ENCODE peak calls at places on chromosomes 12 and 14, in six cellular contexts. K is suprapubic skin, R is H1, P is body of pancreas, H is adrenal gland, G is vagina. F is an unnamed sample.
A peak's percentile ranks its signal among the peaks of the same experiment; 100 is the strongest.

GRCh38 chr14:29548948-29549370 is 378.7 kb downstream of the PRKD1 start:
- DNase-seq in K (no peak), G (no peak), H (peak; percentile 61), P (no peak), R (no peak), F (no peak)

GRCh38 chr12:10140001-10140400 is 10.0 kb upstream of the CLEC7A start:
- DNase-seq in R (no peak), P (no peak), G (no peak), K (no peak), H (peak; percentile 66), F (no peak)

GRCh38 chr12:113220593-113221180 is 577 bp upstream of the TPCN1 start:
- DNase-seq in K (no peak), R (no peak), H (no peak), P (no peak), G (no peak), F (no peak)

GRCh38 chr12:69412655-69413054 is 53.1 kb downstream of the YEATS4 start:
- DNase-seq in K (no peak), G (no peak), H (no peak), P (no peak), R (no peak), F (no peak)

GRCh38 chr12:29133680-29134079 is 15.4 kb upstream of the FAR2 start:
- DNase-seq in G (no peak), P (no peak), R (no peak), H (no peak), K (no peak), F (no peak)

GRCh38 chr14:75527449-75528163 is 5.3 kb downstream of the BATF start:
- DNase-seq in K (no peak), G (no peak), P (no peak), H (no peak), R (peak; percentile 22), F (no peak)

GRCh38 chr12:110916295-110916875 is 4.0 kb downstream of the MYL2 start:
- DNase-seq in G (no peak), H (no peak), R (no peak), P (no peak), K (no peak), F (no peak)

GRCh38 chr12:54940695-54941315 is 43.8 kb downstream of the TESPA1 start:
- DNase-seq in R (no peak), H (no peak), P (no peak), K (no peak), G (no peak), F (no peak)

GRCh38 chr14:86799244-86799647 is 1193.7 kb downstream of the GALC start:
- DNase-seq in K (no peak), P (no peak), R (no peak), H (peak; percentile 65), G (no peak), F (no peak)

GRCh38 chr12:57839996-57840395 is 6.5 kb downstream of the CTDSP2 start:
- DNase-seq in G (no peak), K (no peak), P (no peak), R (no peak), H (no peak), F (peak; percentile 54)

GRCh38 chr14:101603096-101603495 is 41.8 kb downstream of the DIO3 start:
- DNase-seq in R (peak; percentile 32), P (no peak), K (no peak), G (peak; percentile 88), H (peak; percentile 5), F (no peak)

GRCh38 chr14:101108579-101109346 is 205.2 kb upstream of the RTL1 start:
- DNase-seq in R (no peak), G (peak; percentile 95), H (peak; percentile 35), K (peak; percentile 70), P (no peak), F (no peak)

GRCh38 chr12:116876151-116876869 is 4.9 kb downstream of the HRK start:
- DNase-seq in P (no peak), K (no peak), G (no peak), H (no peak), R (peak; percentile 64), F (no peak)

GRCh38 chr12:64749466-64750202 is 9.6 kb downstream of the GNS start:
- DNase-seq in H (no peak), G (no peak), R (no peak), P (no peak), K (no peak), F (no peak)

GRCh38 chr12:64746663-64747062 is 12.5 kb downstream of the GNS start:
- DNase-seq in P (no peak), G (no peak), R (no peak), K (no peak), H (no peak), F (no peak)

GRCh38 chr12:64745259-64745807 is 13.9 kb downstream of the GNS start:
- DNase-seq in G (no peak), K (no peak), H (no peak), P (peak; percentile 13), R (no peak), F (no peak)

GRCh38 chr12:64744422-64745258 is 14.6 kb downstream of the GNS start:
- DNase-seq in H (no peak), K (no peak), R (no peak), G (no peak), P (no peak), F (no peak)

DNA sequence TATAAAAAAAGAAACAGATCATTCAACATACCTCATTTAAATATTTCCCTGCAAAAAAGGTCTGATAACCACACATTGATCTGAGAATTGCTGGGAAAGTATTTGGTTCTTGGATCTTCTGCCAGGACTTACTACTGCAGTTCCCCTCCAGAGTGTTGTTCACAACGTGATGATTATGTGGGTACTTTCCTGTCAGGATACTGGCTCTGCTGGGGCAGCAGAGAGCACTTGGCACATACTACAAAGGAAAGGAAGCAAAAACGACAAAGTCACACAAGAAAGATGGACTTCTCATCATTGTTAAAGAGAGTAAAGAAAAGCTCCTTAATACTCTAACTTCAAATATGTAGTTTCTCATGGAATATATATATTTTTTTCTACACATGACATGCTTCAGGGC is 11.5 kb downstream of the GNS start:
- DNase-seq in K (no peak), R (no peak), P (no peak), H (no peak), G (no peak), F (no peak)
- TF ChIP-seq CTCF in K (no peak), R (no peak), P (no peak), H (no peak), G (no peak), F (no peak)

GRCh38 chr14:106277503-106277902 is 751.1 kb downstream of the TMEM121 start:
- DNase-seq in R (no peak), K (no peak), H (no peak), G (no peak), P (no peak), F (no peak)
- H3K4me3 ChIP-seq in R (no peak overlapping the region), K (no peak overlapping the region), H (no peak overlapping the region), G (no peak overlapping the region), P (no peak overlapping the region), F (no peak overlapping the region)

DNA sequence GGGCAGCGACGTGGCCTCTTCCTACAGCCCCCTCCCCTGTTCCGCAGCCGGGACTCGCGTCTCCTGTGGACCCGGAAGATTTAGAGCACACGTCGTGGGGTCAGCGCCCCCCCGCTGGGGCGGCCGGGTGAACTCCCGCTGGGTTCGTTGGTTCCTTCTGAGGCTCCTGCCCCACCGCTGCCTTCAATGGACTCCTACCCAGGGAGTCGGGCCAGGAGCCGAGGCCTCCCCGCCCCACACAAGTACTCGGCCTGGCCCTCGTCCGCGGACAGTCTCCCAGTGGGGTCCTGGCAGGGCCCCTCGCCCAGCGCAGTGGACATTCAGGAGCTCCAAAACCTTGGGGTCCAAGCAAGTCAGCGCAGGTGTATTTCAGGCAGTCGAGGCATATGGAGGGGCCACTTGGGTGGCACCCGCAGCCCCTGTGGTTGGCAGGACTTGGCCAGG is 1.2 kb downstream of the MMP17 start:
- DNase-seq in H (no peak), P (no peak), R (no peak), K (peak; percentile 83), G (no peak), F (no peak)
- TF ChIP-seq POLR2A in H (no peak), P (no peak), R (no peak), K (no peak), G (no peak), F (no peak)

DNA sequence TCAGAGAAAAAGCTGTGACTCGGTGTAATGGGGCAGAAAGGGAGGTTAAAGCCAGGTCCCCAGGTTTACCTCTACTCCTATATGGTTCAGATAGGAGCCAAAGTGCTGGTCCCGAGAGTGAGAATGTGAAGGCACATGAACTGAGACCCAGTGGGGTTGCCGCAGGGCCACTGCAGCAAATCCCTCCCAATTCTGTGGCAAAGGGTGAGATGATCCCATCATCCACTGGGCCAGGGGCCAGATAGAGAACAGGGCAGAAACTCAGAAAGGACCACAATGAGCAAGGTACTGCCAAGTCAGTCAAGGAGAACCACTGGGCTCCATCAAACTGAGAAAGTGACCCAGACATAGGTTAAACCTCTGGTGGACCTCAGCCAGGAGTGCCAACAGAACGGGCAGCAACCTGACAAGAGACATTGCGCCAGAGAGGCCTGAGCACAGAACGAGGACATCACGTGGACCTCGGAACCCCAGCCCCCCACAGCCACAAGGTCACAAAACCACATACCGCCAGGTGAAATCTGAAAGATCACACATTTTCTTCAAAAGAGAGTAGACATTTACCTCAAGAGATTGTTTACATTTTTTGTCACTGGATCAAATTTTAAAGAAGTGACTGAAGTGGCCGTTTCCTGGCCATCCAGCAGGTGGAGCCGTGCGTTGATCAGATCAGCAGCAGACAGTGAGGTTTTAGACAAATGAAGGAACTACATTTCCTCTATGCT is 20.5 kb upstream of the ITPR2 start:
- DNase-seq in P (peak; percentile 77), K (peak; percentile 82), H (peak; percentile 84), R (peak; percentile 66), G (no peak), F (peak; percentile 50)
- TF ChIP-seq CTCF in P (peak; percentile 95), K (peak; percentile 71), H (peak; percentile 89), R (peak; percentile 80), G (peak; percentile 87), F (peak; percentile 79)

GRCh38 chr12:122891661-122892525 is 4.0 kb downstream of the VPS37B start:
- DNase-seq in G (no peak), K (no peak), P (no peak), H (peak; percentile 68), R (no peak), F (no peak)
- H3K4me3 ChIP-seq in G (no peak overlapping the region), K (peak overlapping the region; percentile 27), P (no peak overlapping the region), H (no peak overlapping the region), R (peak overlapping the region; percentile 7), F (no peak overlapping the region)

F was measured in gastrocnemius medialis.